ENCODE peak calls at places on chromosomes 12 and 14, in seven cellular contexts. Y, L, B, N, U, X and P are unnamed samples.

GRCh38 chr12:84124211-84124610 is 788.4 kb downstream of the SLC6A15 start:
- DNase-seq in Y (no peak), L (no peak), B (no peak), N (no peak), U (no peak), X (no peak), P (no peak)

GRCh38 chr14:37142835-37143499 is 29.4 kb downstream of the SLC25A21 start:
- DNase-seq in Y (no peak), L (no peak), B (no peak), N (peak; percentile 17), U (peak; percentile 43), X (no peak), P (no peak)

GRCh38 chr14:99732436-99733220 is 48.5 kb downstream of the CYP46A1 start:
- DNase-seq in Y (no peak), L (peak; percentile 41), B (no peak), N (no peak), U (no peak), X (no peak), P (no peak)

GRCh38 chr12:47686645-47687240 is 19.1 kb downstream of the RPAP3 start:
- DNase-seq in Y (peak; percentile 38), L (no peak), B (no peak), N (peak; percentile 66), U (peak; percentile 36), X (peak; percentile 27), P (peak; percentile 31)

GRCh38 chr12:93943766-93944165 is 204.6 kb upstream of the PLXNC1 start:
- DNase-seq in Y (no peak), L (no peak), B (no peak), N (peak; percentile 31), U (no peak), X (no peak), P (no peak)

GRCh38 chr12:63151898-63152700 is 1.1 kb upstream of the AVPR1A start:
- DNase-seq in Y (peak; percentile 48), L (no peak), B (peak; percentile 31), N (peak; percentile 64), U (peak; percentile 22), X (peak; percentile 47), P (peak; percentile 25)

GRCh38 chr14:65173973-65174693 is 71.8 kb upstream of the MAX start:
- DNase-seq in Y (no peak), L (no peak), B (no peak), N (no peak), U (no peak), X (peak; percentile 58), P (no peak)

GRCh38 chr14:22560638-22561365 is 28.2 kb downstream of the DAD1 start:
- DNase-seq in Y (no peak), L (no peak), B (no peak), N (no peak), U (no peak), X (peak; percentile 22), P (no peak)

GRCh38 chr12:75792687-75793086 is 238.9 kb downstream of the PHLDA1 start:
- DNase-seq in Y (no peak), L (no peak), B (no peak), N (no peak), U (no peak), X (no peak), P (no peak)

GRCh38 chr12:126944684-126945083 is 1322.3 kb upstream of the TMEM132C start:
- DNase-seq in Y (no peak), L (no peak), B (no peak), N (no peak), U (no peak), X (no peak), P (no peak)

GRCh38 chr12:70364695-70365397 is 1.2 kb upstream of the KCNMB4 start:
- DNase-seq in Y (peak; percentile 12), L (no peak), B (no peak), N (peak; percentile 19), U (no peak), X (no peak), P (no peak)

GRCh38 chr14:36271939-36272907 is 48.2 kb downstream of the MBIP start:
- DNase-seq in Y (peak; percentile 6), L (no peak), B (peak; percentile 29), N (no peak), U (no peak), X (peak; percentile 47), P (no peak)

GRCh38 chr12:57993030-57993429 is 51.7 kb downstream of the ATP23 start:
- DNase-seq in Y (no peak), L (no peak), B (no peak), N (no peak), U (no peak), X (no peak), P (no peak)

GRCh38 chr12:78933014-78933413 is 68.4 kb downstream of the SYT1 start:
- DNase-seq in Y (no peak), L (no peak), B (no peak), N (no peak), U (no peak), X (no peak), P (no peak)

GRCh38 chr12:56461235-56462159 is 6.9 kb upstream of the SPRYD4 start:
- DNase-seq in Y (no peak), L (no peak), B (no peak), N (no peak), U (no peak), X (no peak), P (no peak)

GRCh38 chr12:57519758-57520007 is 631 bp downstream of the DDIT3 start:
- DNase-seq in Y (no peak), L (no peak), B (peak; percentile 60), N (no peak), U (no peak), X (no peak), P (no peak)

GRCh38 chr12:106299193-106299794 is 3.2 kb upstream of the TCP11L2 start:
- DNase-seq in Y (no peak), L (no peak), B (no peak), N (no peak), U (no peak), X (no peak), P (no peak)

GRCh38 chr12:95547522-95548055 is 3.7 kb downstream of the USP44 start:
- DNase-seq in Y (no peak), L (no peak), B (no peak), N (no peak), U (no peak), X (no peak), P (no peak)

GRCh38 chr14:24285351-24285750 is 14.0 kb upstream of the RABGGTA start:
- DNase-seq in Y (no peak), L (no peak), B (no peak), N (no peak), U (no peak), X (no peak), P (no peak)

GRCh38 chr14:34409721-34410120 is 52.3 kb downstream of the SPTSSA start:
- DNase-seq in Y (no peak), L (no peak), B (no peak), N (no peak), U (no peak), X (no peak), P (no peak)